ENCODE peak calls at places on chromosome 21, in ten cellular contexts. T is suprapubic skin; U is foreskin fibroblast; S is right lobe of liver; R is CD4-positive, alpha-beta T cell; C is tibial artery; V is GM13976; W is Calu3; Z is CD8-positive, alpha-beta T cell; D is AG09319. K is an unnamed sample.

GRCh38 chr21:29287383-29287782 is 11.3 kb upstream of the BACH1 start:
- DNase-seq in T (no peak), U (peak), S (no peak), R (no peak), C (no peak), V (no peak), W (no peak), Z (no peak), D (no peak), K (no peak)

GRCh38 chr21:35256468-35256988 is 207.4 kb upstream of the RUNX1 start:
- DNase-seq in T (no peak), U (peak), S (peak), R (no peak), C (peak), V (no peak), W (peak), Z (no peak), D (peak), K (peak)

GRCh38 chr21:28336299-28336698 is 656.4 kb downstream of the LTN1 start:
- DNase-seq in T (no peak), U (peak), S (peak), R (no peak), C (no peak), V (no peak), W (peak), Z (no peak), D (peak), K (peak)

GRCh38 chr21:36077758-36078157 is 7.9 kb downstream of the CBR1 start:
- DNase-seq in T (no peak), U (no peak), S (no peak), R (no peak), C (no peak), V (no peak), W (no peak), Z (no peak), D (no peak), K (no peak)

GRCh38 chr21:45970674-45971486 is 10.7 kb upstream of the COL6A1 start:
- DNase-seq in T (peak), U (no peak), S (peak), R (peak), C (peak), V (peak), W (peak), Z (peak), D (no peak), K (peak)

GRCh38 chr21:44012474-44013379 is 618 bp downstream of the TRAPPC10 start:
- DNase-seq in T (no peak), U (peak), S (peak), R (peak), C (peak), V (peak), W (peak), Z (peak), D (no peak), K (peak)

GRCh38 chr21:14545906-14546480 is at the start of gene SAMSN1:
- DNase-seq in T (no peak), U (no peak), S (peak), R (peak), C (no peak), V (no peak), W (peak), Z (peak), D (no peak), K (no peak)

GRCh38 chr21:45313015-45313414 is 25.3 kb upstream of the POFUT2 start:
- DNase-seq in T (no peak), U (no peak), S (no peak), R (no peak), C (no peak), V (no peak), W (no peak), Z (no peak), D (no peak), K (no peak)

GRCh38 chr21:21412096-21412495 is 413.9 kb downstream of the NCAM2 start:
- DNase-seq in T (no peak), U (no peak), S (no peak), R (no peak), C (no peak), V (no peak), W (no peak), Z (no peak), D (no peak), K (no peak)

GRCh38 chr21:29610960-29611359 is 312.2 kb downstream of the BACH1 start:
- DNase-seq in T (no peak), U (no peak), S (no peak), R (no peak), C (no peak), V (no peak), W (no peak), Z (no peak), D (no peak), K (no peak)

GRCh38 chr21:45034556-45035476 is 39.6 kb upstream of the ADARB1 start:
- DNase-seq in T (peak), U (no peak), S (no peak), R (no peak), C (no peak), V (no peak), W (no peak), Z (no peak), D (no peak), K (no peak)

DNA sequence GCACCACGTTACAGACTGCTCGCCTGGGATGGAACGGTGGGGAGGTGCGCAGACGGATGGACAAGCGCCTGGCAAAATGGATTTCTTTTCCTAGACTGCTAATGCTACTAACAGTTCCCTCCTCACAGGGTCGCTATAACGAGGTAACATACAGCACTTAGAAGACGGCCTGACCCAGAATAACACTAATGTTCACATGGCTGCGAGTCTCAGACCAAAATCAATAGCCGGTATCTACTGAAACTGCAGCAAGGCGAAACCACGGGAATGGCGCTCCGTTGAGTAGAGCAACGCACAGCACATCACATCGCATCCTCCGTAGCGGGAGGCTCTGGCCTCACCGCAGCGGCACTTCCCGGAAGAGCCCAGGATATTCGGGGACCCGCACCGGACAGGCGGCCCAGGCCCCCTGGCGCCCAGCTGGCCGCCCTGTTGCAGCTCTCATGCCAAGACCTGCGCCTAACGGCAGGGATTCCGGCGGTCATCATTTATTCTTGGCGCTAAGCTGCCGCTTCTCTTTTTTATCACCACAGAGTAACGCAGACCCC is 46.6 kb downstream of the VPS26C start:
- DNase-seq in T (no peak), U (peak), S (peak), R (no peak), C (no peak), V (no peak), W (no peak), Z (peak), D (no peak), K (peak)
- TF ChIP-seq CTCF in T (no peak), U (no peak), S (no peak), R (no peak), C (no peak), V (peak), W (peak), Z (no peak), D (peak), K (peak)

DNA sequence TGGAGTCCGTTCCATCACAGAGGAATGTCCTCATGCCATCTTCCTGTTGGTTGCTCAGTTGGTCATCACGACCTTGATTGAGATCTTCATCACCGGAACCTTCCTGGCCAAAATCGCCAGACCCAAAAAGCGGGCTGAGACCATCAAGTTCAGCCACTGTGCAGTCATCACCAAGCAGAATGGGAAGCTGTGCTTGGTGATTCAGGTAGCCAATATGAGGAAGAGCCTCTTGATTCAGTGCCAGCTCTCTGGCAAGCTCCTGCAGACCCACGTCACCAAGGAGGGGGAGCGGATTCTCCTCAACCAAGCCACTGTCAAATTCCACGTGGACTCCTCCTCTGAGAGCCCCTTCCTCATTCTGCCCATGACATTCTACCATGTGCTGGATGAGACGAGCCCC is 42.9 kb downstream of the KCNJ15 start:
- DNase-seq in T (no peak), U (no peak), S (no peak), R (no peak), C (no peak), V (no peak), W (no peak), Z (no peak), D (no peak), K (no peak)
- TF ChIP-seq CTCF in T (no peak), U (no peak), S (no peak), R (no peak), C (no peak), V (no peak), W (no peak), Z (no peak), D (no peak), K (no peak)

GRCh38 chr21:31135536-31136184 is 97.4 kb upstream of the KRTAP19-8 start:
- DNase-seq in T (no peak), U (no peak), S (no peak), R (no peak), C (no peak), V (no peak), W (no peak), Z (no peak), D (no peak), K (no peak)

GRCh38 chr21:31140025-31140424 is 101.7 kb upstream of the KRTAP19-8 start:
- DNase-seq in T (no peak), U (no peak), S (no peak), R (no peak), C (no peak), V (no peak), W (no peak), Z (no peak), D (no peak), K (no peak)

GRCh38 chr21:31133243-31133830 is 95.1 kb upstream of the KRTAP19-8 start:
- DNase-seq in T (no peak), U (no peak), S (no peak), R (no peak), C (no peak), V (no peak), W (no peak), Z (no peak), D (no peak), K (no peak)

GRCh38 chr21:31137951-31138350 is 99.7 kb upstream of the KRTAP19-8 start:
- DNase-seq in T (no peak), U (no peak), S (no peak), R (no peak), C (no peak), V (no peak), W (no peak), Z (no peak), D (no peak), K (no peak)

GRCh38 chr21:31136891-31137290 is 98.6 kb upstream of the KRTAP19-8 start:
- DNase-seq in T (no peak), U (no peak), S (peak), R (no peak), C (no peak), V (no peak), W (no peak), Z (no peak), D (no peak), K (no peak)
- TF ChIP-seq CTCF in T (no peak), U (no peak), S (no peak), R (no peak), C (no peak), V (no peak), W (no peak), Z (no peak), D (no peak), K (no peak)

DNA sequence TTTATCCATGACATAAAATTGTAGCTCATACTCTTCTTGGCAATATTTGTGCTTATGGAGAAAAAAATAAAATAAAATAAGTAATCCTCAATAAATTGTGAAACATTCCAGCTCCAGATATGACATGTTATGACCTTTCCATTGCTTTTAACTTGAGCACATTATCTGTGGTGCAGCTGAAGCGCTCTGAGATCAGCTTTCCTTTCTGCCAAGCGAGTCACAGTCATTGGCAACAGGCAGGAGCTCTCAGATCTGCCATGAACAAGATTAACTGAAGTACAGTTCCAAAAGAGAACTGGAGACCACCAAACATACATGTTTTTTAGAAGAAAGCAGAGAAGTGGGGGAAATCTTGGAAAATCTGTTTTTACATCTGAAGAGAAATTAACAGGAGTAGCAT is 89.2 kb upstream of the DSCAM start:
- DNase-seq in T (no peak), U (no peak), S (no peak), R (no peak), C (no peak), V (no peak), W (no peak), Z (no peak), D (no peak), K (no peak)
- TF ChIP-seq CTCF in T (no peak), U (no peak), S (no peak), R (no peak), C (no peak), V (no peak), W (no peak), Z (no peak), D (no peak), K (no peak)

DNA sequence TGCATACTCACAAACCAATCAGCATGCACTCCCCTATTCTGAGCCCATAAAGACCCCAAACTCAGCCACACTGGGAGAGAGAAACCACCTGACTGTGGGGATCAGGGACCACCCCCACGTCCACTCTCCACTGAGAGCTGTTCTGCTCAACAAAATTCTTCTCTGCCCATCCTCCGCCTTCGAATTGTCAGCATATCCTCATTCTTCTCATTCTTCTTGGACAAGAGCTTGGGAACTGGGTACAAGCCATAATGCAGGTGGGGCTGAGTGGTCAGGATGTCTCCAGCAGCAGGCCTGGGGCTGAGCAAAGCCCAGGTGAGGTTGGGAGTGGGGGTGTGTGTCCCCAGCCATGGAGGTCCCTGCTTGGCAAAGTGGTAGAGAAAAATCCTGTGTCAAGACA is 34.6 kb upstream of the IFNGR2 start:
- DNase-seq in T (peak), U (no peak), S (no peak), R (no peak), C (no peak), V (no peak), W (no peak), Z (no peak), D (no peak), K (no peak)
- TF ChIP-seq CTCF in T (no peak), U (no peak), S (no peak), R (no peak), C (no peak), V (no peak), W (no peak), Z (no peak), D (no peak), K (no peak)

K was measured in Caco-2.